ENCODE peak calls at places on chromosome 15, in five cellular contexts. One of them, this sample, is unnamed.

GRCh38 chr15:27820722-27821121 is 278.4 kb downstream of the OCA2 start:
- DNase-seq in astrocyte: no peak
- DNase-seq in H1: no peak
- DNase-seq in fibroblast of lung: peak; percentile 5
- DNase-seq in GM23338: no peak
- DNase-seq in this sample: no peak

GRCh38 chr15:63374686-63375520 is 6.7 kb downstream of the CA12 start:
- DNase-seq in astrocyte: peak; percentile 82
- DNase-seq in H1: no peak
- DNase-seq in fibroblast of lung: peak; percentile 87
- DNase-seq in GM23338: no peak
- DNase-seq in this sample: peak; percentile 53

GRCh38 chr15:80822666-80823065 is 43.5 kb downstream of the CEMIP start:
- DNase-seq in astrocyte: no peak
- DNase-seq in H1: no peak
- DNase-seq in fibroblast of lung: no peak
- DNase-seq in GM23338: no peak
- DNase-seq in this sample: no peak

GRCh38 chr15:75233504-75234190 is 24.5 kb upstream of the GOLGA6C start:
- DNase-seq in astrocyte: no peak
- DNase-seq in H1: no peak
- DNase-seq in fibroblast of lung: no peak
- DNase-seq in GM23338: no peak
- DNase-seq in this sample: no peak

GRCh38 chr15:84631706-84632272 is 22.3 kb downstream of the WDR73 start:
- DNase-seq in astrocyte: no peak
- DNase-seq in H1: no peak
- DNase-seq in fibroblast of lung: no peak
- DNase-seq in GM23338: no peak
- DNase-seq in this sample: peak; percentile 11

GRCh38 chr15:34147371-34148140 is 45.7 kb downstream of the PGBD4 start:
- DNase-seq in astrocyte: peak; percentile 64
- DNase-seq in H1: no peak
- DNase-seq in fibroblast of lung: peak; percentile 71
- DNase-seq in GM23338: no peak
- DNase-seq in this sample: peak; percentile 78

GRCh38 chr15:68343579-68344225 is 66.2 kb downstream of the FEM1B start:
- DNase-seq in astrocyte: no peak
- DNase-seq in H1: no peak
- DNase-seq in fibroblast of lung: no peak
- DNase-seq in GM23338: no peak
- DNase-seq in this sample: no peak

GRCh38 chr15:84824260-84824690 is 7.1 kb downstream of the ALPK3 start:
- DNase-seq in astrocyte: no peak
- DNase-seq in H1: no peak
- DNase-seq in fibroblast of lung: peak; percentile 33
- DNase-seq in GM23338: no peak
- DNase-seq in this sample: no peak

GRCh38 chr15:65470866-65471265 is 46.6 kb downstream of the DPP8 start:
- DNase-seq in astrocyte: no peak
- DNase-seq in H1: no peak
- DNase-seq in fibroblast of lung: no peak
- DNase-seq in GM23338: no peak
- DNase-seq in this sample: no peak

GRCh38 chr15:70825841-70826240 is 28.1 kb downstream of the LARP6 start:
- DNase-seq in astrocyte: no peak
- DNase-seq in H1: no peak
- DNase-seq in fibroblast of lung: no peak
- DNase-seq in GM23338: no peak
- DNase-seq in this sample: no peak
- H3K4me3 ChIP-seq in astrocyte: no peak overlapping the region
- H3K4me3 ChIP-seq in H1: no peak overlapping the region
- H3K4me3 ChIP-seq in fibroblast of lung: no peak overlapping the region
- H3K4me3 ChIP-seq in GM23338: no peak overlapping the region
- H3K4me3 ChIP-seq in this sample: no peak overlapping the region

DNA sequence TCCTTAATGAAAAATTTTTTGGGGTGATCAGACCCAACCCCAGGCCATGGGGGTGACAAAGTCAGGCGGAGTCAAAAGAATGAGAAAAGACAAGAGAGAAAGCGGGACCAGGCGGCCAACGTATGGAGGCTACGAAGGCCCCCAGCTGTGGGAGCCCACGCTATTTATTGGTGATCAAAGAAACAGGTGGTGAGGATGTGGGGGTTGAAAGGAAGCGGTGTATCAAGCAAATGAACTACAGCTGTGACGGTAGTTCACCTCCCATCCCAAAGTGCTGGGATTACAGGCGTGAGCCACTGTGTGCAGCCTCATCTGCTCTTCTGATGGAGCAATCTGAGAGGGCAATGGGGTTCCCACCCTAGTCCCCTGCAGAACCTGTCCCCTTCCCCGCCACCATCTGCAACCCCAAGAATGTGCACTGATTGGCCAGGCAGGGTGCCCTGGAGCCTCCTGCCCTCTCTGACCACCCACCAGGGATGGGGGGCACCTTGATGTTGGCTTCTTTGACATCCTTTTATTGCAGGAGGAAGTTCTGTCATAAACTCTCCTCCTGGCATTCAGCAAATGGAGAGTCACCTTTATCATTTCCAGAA is 1.1 kb upstream of the CHRNA3 start:
- DNase-seq in astrocyte: no peak
- DNase-seq in H1: no peak
- DNase-seq in fibroblast of lung: no peak
- DNase-seq in GM23338: no peak
- DNase-seq in this sample: no peak
- TF ChIP-seq EZH2 in astrocyte: peak; percentile 59
- TF ChIP-seq EZH2 in H1: no peak
- TF ChIP-seq EZH2 in fibroblast of lung: no peak
- TF ChIP-seq EZH2 in GM23338: no peak
- TF ChIP-seq EZH2 in this sample: no peak

DNA sequence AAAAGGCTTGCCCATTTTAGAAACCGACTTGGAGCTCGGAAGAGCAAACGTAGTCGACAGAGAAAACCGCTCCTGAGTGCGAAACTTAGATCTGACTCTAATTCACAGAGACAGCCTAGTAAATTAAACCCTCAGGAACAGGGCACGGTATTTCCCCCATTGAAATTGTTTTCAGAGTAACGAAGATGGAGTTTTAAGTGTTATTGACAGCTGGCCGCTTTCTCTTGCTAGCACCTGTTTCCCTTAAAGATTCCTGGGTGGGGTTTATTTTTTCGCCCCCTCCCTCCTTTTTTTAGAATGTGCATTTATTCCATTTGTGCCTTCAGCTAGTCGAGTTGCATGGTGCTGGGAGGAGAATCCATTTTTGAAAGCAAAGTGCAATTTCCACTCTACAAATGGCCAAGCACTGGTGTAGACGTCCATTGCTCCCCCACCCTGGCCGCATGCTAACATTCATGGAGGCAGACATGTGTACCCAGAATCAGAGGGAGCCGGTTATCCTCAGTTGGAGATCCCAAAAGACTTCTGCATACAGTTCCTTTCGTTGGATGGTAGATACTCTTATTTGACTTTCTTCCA is 532.0 kb upstream of the SEMA6D start:
- DNase-seq in astrocyte: no peak
- DNase-seq in H1: no peak
- DNase-seq in fibroblast of lung: no peak
- DNase-seq in GM23338: no peak
- DNase-seq in this sample: no peak
- H3K4me3 ChIP-seq in astrocyte: peak overlapping the region; percentile 61
- H3K4me3 ChIP-seq in H1: peak overlapping the region; percentile 73
- H3K4me3 ChIP-seq in fibroblast of lung: peak overlapping the region; percentile 63
- H3K4me3 ChIP-seq in GM23338: peak overlapping the region; percentile 61
- H3K4me3 ChIP-seq in this sample: peak overlapping the region; percentile 57

GRCh38 chr15:88603885-88604284 is 17.3 kb upstream of the AEN start:
- DNase-seq in astrocyte: no peak
- DNase-seq in H1: no peak
- DNase-seq in fibroblast of lung: no peak
- DNase-seq in GM23338: peak; percentile 47
- DNase-seq in this sample: no peak
- TF ChIP-seq EZH2 in astrocyte: no peak
- TF ChIP-seq EZH2 in H1: no peak
- TF ChIP-seq EZH2 in fibroblast of lung: no peak
- TF ChIP-seq EZH2 in GM23338: no peak
- TF ChIP-seq EZH2 in this sample: no peak

GRCh38 chr15:73993211-73993994 is 1.1 kb upstream of the PML start:
- DNase-seq in astrocyte: no peak
- DNase-seq in H1: no peak
- DNase-seq in fibroblast of lung: no peak
- DNase-seq in GM23338: no peak
- DNase-seq in this sample: no peak
- H3K4me3 ChIP-seq in astrocyte: peak overlapping the region; percentile 90
- H3K4me3 ChIP-seq in H1: peak overlapping the region; percentile 84
- H3K4me3 ChIP-seq in fibroblast of lung: peak overlapping the region; percentile 97
- H3K4me3 ChIP-seq in GM23338: peak overlapping the region; percentile 88
- H3K4me3 ChIP-seq in this sample: peak overlapping the region; percentile 84

This sample was measured in PC-3.